ENCODE peak calls at places on chromosome 13, in nine cellular contexts. J, Q, E, G, M, D, L, K and N are unnamed samples.

GRCh38 chr13:53920916-53921315 is 892.3 kb downstream of the OLFM4 start:
- DNase-seq in J (no peak), Q (no peak), E (no peak), G (no peak), M (no peak), D (no peak), L (no peak), K (no peak), N (no peak)

GRCh38 chr13:35947315-35947714 is 183.9 kb downstream of the DCLK1 start:
- DNase-seq in J (no peak), Q (no peak), E (no peak), G (no peak), M (no peak), D (no peak), L (no peak), K (no peak), N (no peak)

GRCh38 chr13:51721485-51721884 is 82.5 kb downstream of the DHRS12 start:
- DNase-seq in J (no peak), Q (no peak), E (no peak), G (no peak), M (no peak), D (no peak), L (no peak), K (no peak), N (no peak)

GRCh38 chr13:96637039-96637438 is 357.2 kb downstream of the OXGR1 start:
- DNase-seq in J (no peak), Q (no peak), E (no peak), G (no peak), M (no peak), D (no peak), L (no peak), K (no peak), N (no peak)

GRCh38 chr13:113183450-113184129 is 24.9 kb downstream of the PCID2 start:
- DNase-seq in J (no peak), Q (no peak), E (no peak), G (no peak), M (no peak), D (no peak), L (no peak), K (no peak), N (no peak)

GRCh38 chr13:50404769-50405168 is 389.5 kb downstream of the KCNRG start:
- DNase-seq in J (no peak), Q (no peak), E (no peak), G (no peak), M (no peak), D (no peak), L (no peak), K (no peak), N (no peak)

GRCh38 chr13:99725644-99726043 is 224.4 kb downstream of the TM9SF2 start:
- DNase-seq in J (no peak), Q (no peak), E (no peak), G (no peak), M (no peak), D (no peak), L (no peak), K (no peak), N (no peak)

GRCh38 chr13:41696163-41697003 is 239.0 kb downstream of the RGCC start:
- DNase-seq in J (no peak), Q (peak), E (no peak), G (peak), M (no peak), D (no peak), L (no peak), K (no peak), N (peak)

GRCh38 chr13:54449922-54450321 is 1421.3 kb downstream of the OLFM4 start:
- DNase-seq in J (no peak), Q (no peak), E (no peak), G (no peak), M (no peak), D (no peak), L (no peak), K (no peak), N (no peak)

GRCh38 chr13:37490176-37490575 is 108.4 kb downstream of the POSTN start:
- DNase-seq in J (no peak), Q (peak), E (no peak), G (no peak), M (no peak), D (no peak), L (no peak), K (no peak), N (no peak)

GRCh38 chr13:44334751-44335150 is 38.9 kb upstream of the SERP2 start:
- DNase-seq in J (no peak), Q (no peak), E (no peak), G (no peak), M (no peak), D (no peak), L (no peak), K (no peak), N (no peak)